ENCODE peak calls at places on chromosomes 11 and 22, in seven cellular contexts. One of them, this sample, is unnamed.

GRCh38 chr22:48882636-48883200 is 945.0 kb downstream of the BRD1 start:
- DNase-seq in Peyer's patch: no peak
- DNase-seq in thyroid gland: no peak
- DNase-seq in GM12892: no peak
- DNase-seq in heart left ventricle: peak
- DNase-seq in sigmoid colon: peak
- DNase-seq in IMR-90: no peak
- DNase-seq in this sample: no peak

GRCh38 chr22:45885171-45885840 is 91.7 kb downstream of the WNT7B start:
- DNase-seq in sigmoid colon: peak
- DNase-seq in IMR-90: no peak
- DNase-seq in thyroid gland: no peak
- DNase-seq in heart left ventricle: no peak
- DNase-seq in Peyer's patch: no peak
- DNase-seq in GM12892: no peak
- DNase-seq in this sample: peak

GRCh38 chr11:111320728-111321568 is 22.6 kb downstream of the POU2AF3 start:
- DNase-seq in heart left ventricle: no peak
- DNase-seq in IMR-90: no peak
- DNase-seq in GM12892: no peak
- DNase-seq in thyroid gland: no peak
- DNase-seq in sigmoid colon: no peak
- DNase-seq in Peyer's patch: no peak
- DNase-seq in this sample: no peak

GRCh38 chr11:36026315-36026968 is 82.6 kb downstream of the LDLRAD3 start:
- DNase-seq in IMR-90: no peak
- DNase-seq in Peyer's patch: no peak
- DNase-seq in GM12892: no peak
- DNase-seq in thyroid gland: no peak
- DNase-seq in heart left ventricle: no peak
- DNase-seq in sigmoid colon: no peak
- DNase-seq in this sample: no peak

GRCh38 chr11:21072517-21072916 is 403.1 kb downstream of the NELL1 start:
- DNase-seq in thyroid gland: no peak
- DNase-seq in heart left ventricle: no peak
- DNase-seq in Peyer's patch: no peak
- DNase-seq in sigmoid colon: no peak
- DNase-seq in GM12892: no peak
- DNase-seq in IMR-90: no peak
- DNase-seq in this sample: no peak

GRCh38 chr11:117774553-117774952 is 22.5 kb downstream of the DSCAML1 start:
- DNase-seq in GM12892: no peak
- DNase-seq in Peyer's patch: no peak
- DNase-seq in heart left ventricle: no peak
- DNase-seq in IMR-90: no peak
- DNase-seq in sigmoid colon: no peak
- DNase-seq in thyroid gland: no peak
- DNase-seq in this sample: no peak

GRCh38 chr11:126485021-126485781 is 129.7 kb downstream of the ST3GAL4 start:
- DNase-seq in heart left ventricle: no peak
- DNase-seq in thyroid gland: no peak
- DNase-seq in sigmoid colon: peak
- DNase-seq in GM12892: no peak
- DNase-seq in IMR-90: peak
- DNase-seq in Peyer's patch: no peak
- DNase-seq in this sample: no peak

GRCh38 chr11:114040706-114041211 is 18.8 kb upstream of the ZBTB16 start:
- DNase-seq in IMR-90: peak
- DNase-seq in sigmoid colon: peak
- DNase-seq in Peyer's patch: no peak
- DNase-seq in GM12892: no peak
- DNase-seq in thyroid gland: peak
- DNase-seq in heart left ventricle: no peak
- DNase-seq in this sample: no peak

GRCh38 chr11:46588915-46589314 is 4.9 kb downstream of the AMBRA1 start:
- DNase-seq in heart left ventricle: no peak
- DNase-seq in GM12892: no peak
- DNase-seq in thyroid gland: no peak
- DNase-seq in Peyer's patch: no peak
- DNase-seq in sigmoid colon: no peak
- DNase-seq in IMR-90: no peak
- DNase-seq in this sample: no peak

DNA sequence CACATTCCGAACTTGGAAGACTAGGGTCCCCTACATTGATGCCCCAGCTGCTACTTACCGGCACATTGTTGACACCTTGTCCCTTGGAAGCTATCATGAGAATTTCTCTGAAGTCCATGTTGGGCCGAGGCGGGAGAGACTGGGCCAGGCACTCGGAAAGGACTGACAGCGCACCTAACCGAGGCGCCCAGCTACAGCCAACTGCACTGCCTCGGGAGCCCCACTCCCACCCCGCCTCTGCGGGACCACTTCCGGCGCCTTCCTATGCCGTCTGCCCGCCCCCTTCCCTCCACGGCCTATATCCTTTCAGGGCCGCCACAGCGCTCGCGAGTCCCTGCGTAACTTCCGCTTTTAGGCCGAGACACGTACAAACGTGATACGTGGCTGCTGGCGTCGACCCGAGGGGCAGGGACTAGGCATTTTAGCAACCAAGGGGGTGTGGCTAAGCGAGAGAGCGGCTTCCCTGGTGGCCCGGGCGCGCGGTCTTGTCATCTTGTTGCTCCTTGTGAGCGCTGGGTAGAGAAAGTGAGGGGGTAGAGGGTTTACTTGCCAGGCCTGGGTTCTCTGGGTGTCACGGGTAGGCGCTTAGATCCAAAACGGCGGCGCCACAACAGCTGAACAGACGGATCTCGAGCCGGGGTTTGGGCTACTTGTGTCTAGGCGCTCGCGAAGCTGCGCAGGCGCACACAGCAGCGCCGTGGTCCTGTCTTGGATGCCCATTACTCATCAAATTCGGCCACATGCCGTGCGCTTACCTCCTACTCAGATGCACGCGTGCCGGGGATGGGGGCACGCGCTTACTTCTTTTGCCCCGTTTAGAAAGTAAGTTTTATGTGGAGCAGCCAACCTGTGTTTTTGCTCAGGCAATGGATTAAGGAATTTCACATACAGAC is at the start of gene SPTY2D1:
- DNase-seq in sigmoid colon: peak
- DNase-seq in IMR-90: peak
- DNase-seq in GM12892: peak
- DNase-seq in Peyer's patch: peak
- DNase-seq in thyroid gland: peak
- DNase-seq in heart left ventricle: peak
- DNase-seq in this sample: peak
- TF ChIP-seq POLR2A in sigmoid colon: peak
- TF ChIP-seq POLR2A in IMR-90: peak
- TF ChIP-seq POLR2A in GM12892: peak
- TF ChIP-seq POLR2A in Peyer's patch: peak
- TF ChIP-seq POLR2A in thyroid gland: peak
- TF ChIP-seq POLR2A in heart left ventricle: peak
- TF ChIP-seq POLR2A in this sample: peak

GRCh38 chr11:291281-292210 is 2.6 kb downstream of the PGGHG start:
- DNase-seq in heart left ventricle: no peak
- DNase-seq in GM12892: no peak
- DNase-seq in thyroid gland: no peak
- DNase-seq in sigmoid colon: peak
- DNase-seq in Peyer's patch: no peak
- DNase-seq in IMR-90: no peak
- DNase-seq in this sample: peak
- TF ChIP-seq POLR2A in heart left ventricle: no peak
- TF ChIP-seq POLR2A in GM12892: no peak
- TF ChIP-seq POLR2A in thyroid gland: no peak
- TF ChIP-seq POLR2A in sigmoid colon: no peak
- TF ChIP-seq POLR2A in Peyer's patch: no peak
- TF ChIP-seq POLR2A in IMR-90: no peak
- TF ChIP-seq POLR2A in this sample: no peak

GRCh38 chr11:64498151-64498550 is 92.9 kb upstream of the SLC22A12 start:
- DNase-seq in IMR-90: no peak
- DNase-seq in thyroid gland: no peak
- DNase-seq in GM12892: no peak
- DNase-seq in heart left ventricle: no peak
- DNase-seq in Peyer's patch: no peak
- DNase-seq in sigmoid colon: no peak
- DNase-seq in this sample: no peak

GRCh38 chr11:64502634-64503033 is 88.4 kb upstream of the SLC22A12 start:
- DNase-seq in IMR-90: no peak
- DNase-seq in thyroid gland: no peak
- DNase-seq in GM12892: no peak
- DNase-seq in heart left ventricle: no peak
- DNase-seq in Peyer's patch: no peak
- DNase-seq in sigmoid colon: no peak
- DNase-seq in this sample: no peak

GRCh38 chr11:64501500-64502427 is 89.3 kb upstream of the SLC22A12 start:
- DNase-seq in IMR-90: no peak
- DNase-seq in GM12892: no peak
- DNase-seq in Peyer's patch: no peak
- DNase-seq in thyroid gland: no peak
- DNase-seq in sigmoid colon: no peak
- DNase-seq in heart left ventricle: no peak
- DNase-seq in this sample: no peak

GRCh38 chr11:64500176-64501013 is 90.6 kb upstream of the SLC22A12 start:
- DNase-seq in heart left ventricle: no peak
- DNase-seq in sigmoid colon: no peak
- DNase-seq in GM12892: no peak
- DNase-seq in Peyer's patch: no peak
- DNase-seq in thyroid gland: no peak
- DNase-seq in IMR-90: no peak
- DNase-seq in this sample: no peak

GRCh38 chr11:64499261-64500004 is 91.6 kb upstream of the SLC22A12 start:
- DNase-seq in IMR-90: no peak
- DNase-seq in sigmoid colon: no peak
- DNase-seq in thyroid gland: no peak
- DNase-seq in Peyer's patch: no peak
- DNase-seq in GM12892: no peak
- DNase-seq in heart left ventricle: no peak
- DNase-seq in this sample: no peak
- TF ChIP-seq POLR2A in IMR-90: no peak
- TF ChIP-seq POLR2A in sigmoid colon: no peak
- TF ChIP-seq POLR2A in thyroid gland: no peak
- TF ChIP-seq POLR2A in Peyer's patch: no peak
- TF ChIP-seq POLR2A in GM12892: no peak
- TF ChIP-seq POLR2A in heart left ventricle: no peak
- TF ChIP-seq POLR2A in this sample: no peak

DNA sequence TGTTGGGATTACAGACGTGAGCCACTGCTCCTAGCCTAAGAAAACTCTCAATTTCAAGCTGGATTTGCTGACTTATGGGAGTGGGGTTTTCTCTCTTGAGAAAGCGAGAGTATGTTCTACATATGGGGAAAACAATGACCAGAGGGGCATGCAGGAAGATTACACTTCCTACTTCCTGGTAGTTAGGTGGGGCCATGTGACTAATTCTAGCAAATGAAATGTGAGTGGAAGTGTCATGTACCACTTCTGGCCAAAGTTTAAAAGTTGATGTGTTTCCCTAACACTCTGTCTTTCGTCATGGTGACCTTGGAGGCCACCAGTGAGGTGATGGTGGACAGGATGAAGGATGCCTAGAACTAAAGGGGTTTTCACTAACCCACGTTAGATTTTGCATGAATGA is 50.5 kb downstream of the PARVG start:
- DNase-seq in heart left ventricle: no peak
- DNase-seq in sigmoid colon: no peak
- DNase-seq in Peyer's patch: no peak
- DNase-seq in IMR-90: no peak
- DNase-seq in thyroid gland: no peak
- DNase-seq in GM12892: no peak
- DNase-seq in this sample: no peak
- TF ChIP-seq POLR2A in heart left ventricle: no peak
- TF ChIP-seq POLR2A in sigmoid colon: no peak
- TF ChIP-seq POLR2A in Peyer's patch: no peak
- TF ChIP-seq POLR2A in IMR-90: no peak
- TF ChIP-seq POLR2A in thyroid gland: no peak
- TF ChIP-seq POLR2A in GM12892: no peak
- TF ChIP-seq POLR2A in this sample: no peak

GRCh38 chr22:37019309-37020191 is at the start of the genes MPST and TST:
- DNase-seq in sigmoid colon: peak
- DNase-seq in GM12892: peak
- DNase-seq in thyroid gland: peak
- DNase-seq in IMR-90: peak
- DNase-seq in Peyer's patch: peak
- DNase-seq in heart left ventricle: peak
- DNase-seq in this sample: peak
- TF ChIP-seq POLR2A in sigmoid colon: peak
- TF ChIP-seq POLR2A in GM12892: peak
- TF ChIP-seq POLR2A in thyroid gland: peak
- TF ChIP-seq POLR2A in IMR-90: peak
- TF ChIP-seq POLR2A in Peyer's patch: peak
- TF ChIP-seq POLR2A in heart left ventricle: peak
- TF ChIP-seq POLR2A in this sample: no peak

GRCh38 chr11:18222814-18223421 is 13.7 kb downstream of the SAA4 start:
- DNase-seq in heart left ventricle: no peak
- DNase-seq in IMR-90: no peak
- DNase-seq in sigmoid colon: no peak
- DNase-seq in thyroid gland: no peak
- DNase-seq in Peyer's patch: no peak
- DNase-seq in GM12892: no peak
- DNase-seq in this sample: no peak

GRCh38 chr11:18229501-18229900 is 7.1 kb downstream of the SAA4 start:
- DNase-seq in IMR-90: no peak
- DNase-seq in heart left ventricle: no peak
- DNase-seq in sigmoid colon: no peak
- DNase-seq in thyroid gland: no peak
- DNase-seq in GM12892: peak
- DNase-seq in Peyer's patch: peak
- DNase-seq in this sample: no peak

GRCh38 chr11:18221274-18221876 is 15.2 kb downstream of the SAA4 start:
- DNase-seq in IMR-90: no peak
- DNase-seq in thyroid gland: no peak
- DNase-seq in heart left ventricle: no peak
- DNase-seq in sigmoid colon: no peak
- DNase-seq in GM12892: no peak
- DNase-seq in Peyer's patch: no peak
- DNase-seq in this sample: no peak

GRCh38 chr11:18225906-18226305 is 10.7 kb downstream of the SAA4 start:
- DNase-seq in thyroid gland: no peak
- DNase-seq in IMR-90: no peak
- DNase-seq in Peyer's patch: no peak
- DNase-seq in GM12892: no peak
- DNase-seq in heart left ventricle: no peak
- DNase-seq in sigmoid colon: no peak
- DNase-seq in this sample: no peak

GRCh38 chr11:18223937-18224387 is 12.6 kb downstream of the SAA4 start:
- DNase-seq in IMR-90: no peak
- DNase-seq in thyroid gland: no peak
- DNase-seq in heart left ventricle: no peak
- DNase-seq in sigmoid colon: no peak
- DNase-seq in GM12892: no peak
- DNase-seq in Peyer's patch: no peak
- DNase-seq in this sample: no peak
- TF ChIP-seq POLR2A in IMR-90: no peak
- TF ChIP-seq POLR2A in thyroid gland: no peak
- TF ChIP-seq POLR2A in heart left ventricle: no peak
- TF ChIP-seq POLR2A in sigmoid colon: no peak
- TF ChIP-seq POLR2A in GM12892: no peak
- TF ChIP-seq POLR2A in Peyer's patch: no peak
- TF ChIP-seq POLR2A in this sample: no peak

This sample was measured in upper lobe of left lung.